ENCODE peak calls at places on chromosomes 16 and 17, in four cellular contexts. L, F, E and N are unnamed samples. For H3K36me3, the result is how much of the 10 kb centered on the place peaks cover.

GRCh38 chr17:81159611-81160265 is 5.6 kb upstream of the PVALEF start:
- DNase-seq in L (no peak), F (no peak), E (no peak), N (no peak)

GRCh38 chr17:79620207-79621038 is 9.6 kb upstream of the RBFOX3 start:
- DNase-seq in L (no peak), F (no peak), E (peak), N (peak)

GRCh38 chr17:81440511-81441244 is 45.4 kb downstream of the BAHCC1 start:
- DNase-seq in L (peak), F (no peak), E (no peak), N (peak)

GRCh38 chr17:58235821-58236220 is 2.6 kb upstream of the LPO start:
- DNase-seq in L (no peak), F (no peak), E (no peak), N (no peak)

GRCh38 chr17:33858121-33858520 is 397.0 kb upstream of the CCL2 start:
- DNase-seq in L (no peak), F (no peak), E (no peak), N (no peak)

GRCh38 chr17:76920364-76921139 is 52.3 kb downstream of the MGAT5B start:
- DNase-seq in L (no peak), F (no peak), E (no peak), N (no peak)

GRCh38 chr17:75036643-75037268 is 10.0 kb downstream of the ATP5PD start:
- DNase-seq in L (no peak), F (peak), E (peak), N (no peak)

GRCh38 chr17:39677581-39678339 is 9.5 kb downstream of the PNMT start:
- DNase-seq in L (no peak), F (peak), E (peak), N (no peak)

GRCh38 chr16:76193851-76194620 is 83.2 kb upstream of the CNTNAP4 start:
- DNase-seq in L (no peak), F (no peak), E (no peak), N (no peak)

GRCh38 chr17:50003916-50004315 is 8.9 kb upstream of the DLX3 start:
- DNase-seq in L (no peak), F (no peak), E (no peak), N (no peak)

GRCh38 chr16:630815-631405 is at the start of gene WFIKKN1:
- DNase-seq in L (peak), F (peak), E (no peak), N (no peak)

GRCh38 chr17:68455756-68456528 is 1.4 kb downstream of the WIPI1 start:
- DNase-seq in L (no peak), F (no peak), E (no peak), N (peak)

GRCh38 chr17:50785942-50786570 is 18.7 kb upstream of the ANKRD40CL start:
- DNase-seq in L (no peak), F (no peak), E (no peak), N (no peak)

GRCh38 chr17:40485851-40486512 is 15.4 kb downstream of the TNS4 start:
- DNase-seq in L (no peak), F (no peak), E (no peak), N (no peak)

GRCh38 chr17:42565523-42566214 is 1.2 kb upstream of the MLX start:
- DNase-seq in L (no peak), F (no peak), E (no peak), N (no peak)

GRCh38 chr17:64262125-64262421 is 987 bp downstream of the TEX2 start:
- DNase-seq in L (no peak), F (no peak), E (no peak), N (no peak)

GRCh38 chr16:67939507-67940435 is 3.1 kb upstream of the PSMB10 start:
- DNase-seq in L (no peak), F (no peak), E (peak), N (no peak)

GRCh38 chr17:62781356-62781755 is 26.8 kb downstream of the MARCHF10 start:
- DNase-seq in L (no peak), F (no peak), E (no peak), N (no peak)

GRCh38 chr16:58035356-58036170 is 10.0 kb downstream of the MMP15 start:
- DNase-seq in L (no peak), F (no peak), E (no peak), N (no peak)

GRCh38 chr17:34163681-34164080 is 91.4 kb upstream of the CCL2 start:
- DNase-seq in L (peak), F (no peak), E (no peak), N (no peak)

GRCh38 chr16:62190426-62190825 is 154.2 kb upstream of the CDH8 start:
- DNase-seq in L (peak), F (no peak), E (no peak), N (no peak)

GRCh38 chr16:58187092-58187491 is 10.8 kb downstream of the CSNK2A2 start:
- DNase-seq in L (no peak), F (no peak), E (no peak), N (no peak)

GRCh38 chr16:14151256-14152030 is 80.3 kb downstream of the MRTFB start:
- DNase-seq in L (no peak), F (peak), E (no peak), N (no peak)

GRCh38 chr17:9837551-9838471 is 12.1 kb downstream of the GLP2R start:
- DNase-seq in L (no peak), F (peak), E (peak), N (no peak)

GRCh38 chr17:71548540-71549190 is 572.2 kb upstream of the SOX9 start:
- DNase-seq in L (no peak), F (no peak), E (no peak), N (no peak)

GRCh38 chr16:68190745-68191510 is 45.0 kb downstream of the ESRP2 start:
- DNase-seq in L (no peak), F (no peak), E (no peak), N (no peak)

GRCh38 chr16:75071621-75072020 is 45.0 kb downstream of the LDHD start:
- DNase-seq in L (no peak), F (no peak), E (no peak), N (no peak)

GRCh38 chr17:68686108-68686988 is 85.2 kb upstream of the FAM20A start:
- DNase-seq in L (no peak), F (no peak), E (no peak), N (no peak)

GRCh38 chr16:4426021-4426684 is 485 bp downstream of the DNAJA3 start:
- DNase-seq in L (no peak), F (no peak), E (no peak), N (peak)

GRCh38 chr17:19766421-19767270 is 18.5 kb upstream of the ALDH3A1 start:
- DNase-seq in L (peak), F (peak), E (peak), N (peak)

GRCh38 chr17:60641810-60642220 is 35.8 kb upstream of the BCAS3 start:
- DNase-seq in L (peak), F (peak), E (no peak), N (peak)

DNA sequence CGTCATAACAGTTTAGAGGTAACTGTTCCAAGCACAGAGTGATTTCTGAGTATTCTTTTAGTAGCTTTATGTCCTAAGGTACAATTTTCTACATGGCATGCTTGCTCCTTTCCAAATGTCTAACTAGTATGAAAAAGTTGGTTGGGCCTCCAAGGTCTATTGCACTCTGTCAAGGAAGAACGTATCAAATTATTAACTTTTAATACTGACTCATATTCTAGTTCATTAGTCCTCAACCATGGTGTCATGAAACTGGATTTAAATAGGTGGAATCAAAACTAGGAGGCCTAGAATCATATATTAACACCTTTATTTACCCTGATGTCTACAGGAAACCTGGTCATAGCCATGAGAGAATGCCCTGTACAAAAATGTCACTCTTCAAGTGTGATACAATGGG is 61.4 kb downstream of the STH start:
- DNase-seq in L (no peak), F (no peak), E (no peak), N (no peak)
- H3K36me3 ChIP-seq in L (under half), F (half or more), E (under half), N (under half)

GRCh38 chr17:15456972-15457722 is 10.3 kb downstream of the CDRT4 start:
- DNase-seq in L (no peak), F (peak), E (peak), N (no peak)
- TF ChIP-seq CTCF in L (no peak), F (peak), E (peak), N (no peak)

DNA sequence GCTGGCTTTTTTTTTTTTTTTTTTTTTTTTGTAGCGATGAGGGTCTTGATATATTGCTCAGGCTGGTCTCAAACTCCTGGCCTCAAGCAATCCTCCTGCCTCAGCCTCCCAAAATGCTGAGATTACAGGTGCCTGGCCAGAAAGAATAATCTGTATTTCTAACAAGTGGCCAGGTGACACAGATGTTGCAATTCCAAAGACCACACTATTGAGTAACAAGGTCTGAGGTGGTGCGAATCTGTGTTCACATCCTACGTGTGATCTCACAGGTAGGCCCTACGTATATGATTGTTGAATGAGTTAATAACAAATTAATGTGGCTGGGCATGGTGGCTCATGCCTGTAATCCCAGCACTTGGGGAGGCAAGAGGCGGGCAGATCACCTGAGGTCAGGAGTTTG is 33.3 kb downstream of the OTOA start:
- DNase-seq in L (no peak), F (no peak), E (no peak), N (no peak)
- H3K36me3 ChIP-seq in L (under half), F (under half), E (under half), N (under half)

GRCh38 chr16:56608876-56609462 is 585 bp downstream of the MT2A start:
- DNase-seq in L (peak), F (no peak), E (no peak), N (peak)
- TF ChIP-seq CTCF in L (no peak), F (no peak), E (peak), N (no peak)

GRCh38 chr16:22232277-22233049 is 26.4 kb downstream of the EEF2K start:
- DNase-seq in L (no peak), F (no peak), E (no peak), N (peak)

GRCh38 chr16:22225060-22225459 is 19.0 kb downstream of the EEF2K start:
- DNase-seq in L (no peak), F (no peak), E (peak), N (no peak)

GRCh38 chr16:22233050-22233405 is 26.9 kb downstream of the EEF2K start:
- DNase-seq in L (no peak), F (no peak), E (no peak), N (no peak)

DNA sequence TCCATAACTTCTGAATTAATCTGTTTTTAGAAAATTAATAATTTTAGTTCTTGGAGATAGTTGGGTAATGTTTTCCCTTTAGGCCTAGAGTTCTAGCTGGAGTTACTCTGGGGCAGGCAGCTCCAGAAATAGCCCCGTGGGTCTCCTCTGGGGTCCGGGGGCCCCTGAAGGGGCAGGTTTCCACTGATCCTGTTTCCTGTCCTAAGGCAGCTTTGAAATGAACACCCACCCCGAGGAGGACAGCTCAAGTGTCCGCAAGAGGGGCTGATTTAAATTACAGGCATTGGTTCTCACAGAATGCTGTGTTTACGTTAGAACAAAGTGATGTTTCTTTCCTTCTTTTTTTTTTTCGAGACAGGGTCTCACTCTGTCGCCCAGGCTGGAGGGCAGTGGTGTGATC is 23.8 kb downstream of the EEF2K start:
- DNase-seq in L (no peak), F (no peak), E (no peak), N (no peak)
- H3K36me3 ChIP-seq in L (under half), F (half or more), E (under half), N (under half)

GRCh38 chr17:56977673-56978395 is at the start of gene SCPEP1:
- DNase-seq in L (peak), F (peak), E (peak), N (peak)
- TF ChIP-seq CTCF in L (no peak), F (no peak), E (no peak), N (no peak)